ENCODE peak calls at places on chromosomes 5 and 9, in ten cellular contexts. C, L, P, U, R, G, I, X, W and Y are unnamed samples.
A peak's percentile ranks its signal among the peaks of the same experiment; 100 is the strongest.

GRCh38 chr9:109302606-109303005 is 18.3 kb downstream of the EPB41L4B start:
- DNase-seq in W (no peak), R (no peak), U (no peak), C (no peak), I (no peak), L (no peak), P (no peak), X (no peak), G (no peak), Y (no peak)

GRCh38 chr9:86485359-86485758 is 131.1 kb upstream of the TUT7 start:
- DNase-seq in W (no peak), G (no peak), I (no peak), X (no peak), R (no peak), C (no peak), P (no peak), L (no peak), U (no peak), Y (no peak)

GRCh38 chr5:150138551-150139265 is 16.9 kb downstream of the PDGFRB start:
- DNase-seq in X (peak; percentile 56), P (peak; percentile 89), L (peak; percentile 94), C (no peak), W (peak; percentile 97), R (no peak), I (no peak), G (no peak), U (no peak), Y (no peak)

GRCh38 chr9:135601988-135602387 is 37.4 kb downstream of the GLT6D1 start:
- DNase-seq in C (no peak), L (no peak), R (no peak), I (no peak), P (peak; percentile 56), G (no peak), U (no peak), X (no peak), W (no peak), Y (no peak)

GRCh38 chr5:159061186-159061796 is 38.4 kb downstream of the EBF1 start:
- DNase-seq in I (no peak), W (peak; percentile 87), R (no peak), C (no peak), P (peak; percentile 67), X (peak; percentile 66), U (no peak), L (peak; percentile 77), G (no peak), Y (peak; percentile 76)

GRCh38 chr9:96381696-96382095 is 1.8 kb downstream of the SLC35D2 start:
- DNase-seq in U (no peak), L (no peak), C (no peak), R (no peak), X (no peak), I (no peak), P (no peak), W (no peak), G (no peak), Y (peak; percentile 40)

GRCh38 chr5:158718738-158719505 is 380.8 kb downstream of the EBF1 start:
- DNase-seq in G (no peak), U (no peak), C (no peak), I (no peak), R (no peak), L (peak; percentile 76), P (no peak), W (peak; percentile 79), X (no peak), Y (no peak)

GRCh38 chr9:131833906-131834305 is 94.0 kb upstream of the RAPGEF1 start:
- DNase-seq in P (no peak), X (no peak), I (no peak), W (peak; percentile 24), U (no peak), R (no peak), C (no peak), G (no peak), L (peak; percentile 15), Y (no peak)

GRCh38 chr5:128084228-128085167 is 932 bp downstream of the SLC12A2 start:
- DNase-seq in G (peak; percentile 76), I (no peak), C (peak; percentile 75), P (peak; percentile 57), L (peak; percentile 52), R (no peak), W (peak; percentile 52), X (peak; percentile 44), U (peak; percentile 33), Y (peak; percentile 78)

GRCh38 chr5:128083033-128083810 is at the start of gene SLC12A2:
- DNase-seq in G (peak; percentile 93), U (peak; percentile 91), W (peak; percentile 95), P (peak; percentile 96), R (peak; percentile 74), L (peak; percentile 93), X (peak; percentile 92), I (peak; percentile 78), C (peak; percentile 96), Y (peak; percentile 97)

GRCh38 chr5:128083811-128084227 is 253 bp downstream of the SLC12A2 start:
- DNase-seq in C (no peak), W (no peak), U (no peak), L (no peak), R (no peak), I (no peak), X (no peak), G (no peak), P (no peak), Y (peak; percentile 84)

GRCh38 chr5:128082551-128083032 is 974 bp upstream of the SLC12A2 start:
- DNase-seq in U (no peak), L (no peak), C (no peak), G (no peak), W (no peak), I (no peak), P (no peak), R (peak; percentile 55), X (no peak), Y (no peak)

DNA sequence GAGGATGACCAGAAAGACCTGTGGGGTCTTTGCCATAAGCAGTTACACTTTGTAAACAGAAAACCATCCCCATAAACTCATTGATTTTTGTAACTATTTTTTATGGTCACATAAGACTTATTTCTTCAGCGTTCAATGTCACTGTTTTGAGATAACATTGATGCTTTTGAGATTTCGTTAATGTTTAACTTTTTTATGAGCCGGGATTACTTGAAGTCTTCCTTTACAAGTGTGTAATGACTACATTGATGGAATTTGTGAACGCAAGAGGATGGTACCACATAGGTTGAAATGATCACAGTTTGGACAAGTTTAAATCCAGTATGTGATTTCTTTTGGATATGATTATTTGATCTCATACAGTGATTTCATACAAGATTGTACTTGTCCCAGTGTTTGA is 1.8 kb downstream of the SLC12A2 start:
- DNase-seq in I (no peak), U (no peak), R (no peak), P (no peak), G (no peak), C (no peak), L (no peak), W (no peak), X (no peak), Y (no peak)
- H3K4me3 ChIP-seq in I (peak overlapping the region; percentile 87), U (peak overlapping the region; percentile 93), R (peak overlapping the region; percentile 86), P (peak overlapping the region; percentile 89), G (no peak overlapping the region), C (peak overlapping the region; percentile 85), L (peak overlapping the region; percentile 95), W (peak overlapping the region; percentile 82), X (peak overlapping the region; percentile 77), Y (peak overlapping the region; percentile 92)

DNA sequence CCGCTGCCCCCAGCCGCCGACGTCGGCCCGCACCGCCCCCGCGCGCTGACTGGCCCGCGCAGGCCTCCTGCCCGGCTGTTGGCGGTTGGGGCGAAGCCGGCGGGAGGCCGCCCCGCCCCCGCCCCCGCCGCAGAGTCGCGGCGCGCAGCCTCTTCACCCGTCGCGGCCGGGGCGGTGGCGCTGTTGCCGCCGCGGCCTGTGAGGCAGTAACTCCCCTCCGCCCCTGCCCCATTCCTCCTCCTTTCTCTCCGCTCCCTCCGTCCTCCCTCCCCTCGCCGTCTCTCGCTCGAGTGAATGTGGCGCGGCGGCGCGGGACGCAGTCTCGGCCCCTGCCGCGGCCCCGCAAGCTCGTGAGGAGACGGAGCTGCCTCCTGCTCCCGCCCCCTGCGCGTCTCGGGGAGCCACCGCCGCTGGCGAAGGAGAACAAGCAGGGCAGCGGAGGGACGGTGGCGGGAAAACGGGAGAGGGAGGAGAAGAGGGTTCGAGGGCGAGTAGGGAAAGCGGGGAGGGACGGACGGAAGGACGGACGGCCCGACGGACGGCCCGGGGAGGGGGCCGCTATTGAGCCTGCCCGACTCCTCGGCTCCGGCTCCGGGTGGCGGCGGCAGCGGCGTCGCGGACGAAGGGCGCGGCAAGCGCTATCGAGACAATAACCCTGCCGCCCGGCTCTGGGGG is 637 bp upstream of the ERBIN start:
- DNase-seq in R (no peak), X (peak; percentile 85), U (peak; percentile 89), P (peak; percentile 98), W (peak; percentile 90), G (peak; percentile 88), C (peak; percentile 92), L (peak; percentile 83), I (peak; percentile 18), Y (peak; percentile 89)
- TF ChIP-seq CTCF in R (peak; percentile 31), X (peak; percentile 54), U (peak; percentile 51), P (peak; percentile 50), W (no peak), G (peak; percentile 24), C (peak; percentile 33), L (no peak), I (no peak), Y (no peak)

DNA sequence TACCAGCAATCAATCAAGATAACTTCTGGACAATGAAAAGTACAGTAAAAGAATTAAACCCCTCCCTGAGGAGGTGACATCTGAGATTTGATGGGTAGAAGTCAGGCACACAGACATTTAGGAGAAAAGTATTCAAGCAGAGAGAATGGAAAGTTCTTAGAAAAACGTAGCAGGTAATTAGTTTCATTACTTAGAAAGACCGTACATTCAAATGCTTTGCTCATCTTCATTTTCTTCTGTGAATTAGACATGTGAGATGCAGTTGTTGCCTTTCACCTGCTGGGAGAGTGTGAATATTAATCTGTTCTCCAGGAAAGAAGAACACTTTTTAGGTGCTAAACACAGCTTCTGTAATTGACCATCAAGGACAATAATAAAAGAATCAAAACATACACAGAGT is 71.3 kb upstream of the PPP1R2B start:
- DNase-seq in C (no peak), U (no peak), R (no peak), W (no peak), L (no peak), G (no peak), P (no peak), I (no peak), X (no peak), Y (no peak)
- H3K27ac ChIP-seq in C (no peak overlapping the region), U (no peak overlapping the region), R (no peak overlapping the region), W (no peak overlapping the region), L (no peak overlapping the region), G (no peak overlapping the region), P (no peak overlapping the region), I (no peak overlapping the region), X (no peak overlapping the region), Y (no peak overlapping the region)

DNA sequence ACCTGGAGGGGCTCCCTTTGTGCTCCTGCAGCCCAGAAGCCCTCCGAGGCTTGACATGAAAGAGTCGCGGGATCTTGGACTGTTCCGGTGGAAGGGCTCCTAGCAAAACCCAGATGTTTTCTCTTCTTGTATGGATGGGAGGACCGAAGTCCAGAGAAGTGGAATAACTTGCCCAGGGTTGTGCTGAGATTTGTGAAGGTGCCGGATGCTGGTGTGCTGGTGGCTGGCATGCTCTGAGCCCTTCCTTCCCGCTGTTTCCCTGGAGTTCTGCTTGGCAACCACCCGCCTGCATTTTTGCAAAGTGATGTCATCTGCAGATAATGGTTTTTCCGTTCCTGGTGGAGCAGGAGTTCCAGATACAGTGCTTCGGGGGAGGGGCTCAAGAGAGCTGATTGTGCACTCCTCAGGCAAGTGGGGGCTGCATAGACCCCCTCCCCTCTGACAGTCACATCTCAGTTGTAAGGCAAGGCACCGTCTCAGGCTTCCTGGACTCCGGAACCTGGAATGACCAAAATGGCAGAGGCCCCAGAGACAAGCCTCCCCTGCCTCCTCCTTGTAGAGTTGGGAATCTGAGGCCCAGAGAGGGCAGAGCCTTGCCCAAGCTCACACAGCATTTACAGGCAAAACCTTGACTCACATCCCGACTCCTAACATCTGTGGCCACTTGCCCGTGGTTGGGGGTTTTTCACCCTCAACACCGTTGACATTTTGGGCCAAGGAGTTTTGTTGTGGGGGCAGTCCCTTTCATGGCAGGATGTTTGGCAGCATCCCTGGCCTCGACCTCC is 157.0 kb downstream of the RGS3 start:
- DNase-seq in X (peak; percentile 62), C (peak; percentile 67), R (no peak), U (no peak), W (peak; percentile 96), L (peak; percentile 93), G (peak; percentile 52), P (peak; percentile 48), I (peak; percentile 41), Y (peak; percentile 91)
- H3K4me3 ChIP-seq in X (peak overlapping the region; percentile 19), C (no peak overlapping the region), R (no peak overlapping the region), U (no peak overlapping the region), W (peak overlapping the region; percentile 1), L (peak overlapping the region; percentile 35), G (no peak overlapping the region), P (no peak overlapping the region), I (peak overlapping the region; percentile 47), Y (no peak overlapping the region)